ENCODE peak calls at places on chromosomes 2 and 18, in four cellular contexts. Y is neural crest cell, A is neuronal stem cell, E is right lobe of liver. R is an unnamed sample.

GRCh38 chr2:198337368-198337767 is 533.0 kb downstream of the PLCL1 start:
- DNase-seq in Y (no peak), A (no peak), E (no peak), R (no peak)

GRCh38 chr2:42846026-42846425 is 53.6 kb upstream of the HAAO start:
- DNase-seq in Y (no peak), A (no peak), E (no peak), R (no peak)

GRCh38 chr2:186328848-186329247 is 157.2 kb upstream of the ZC3H15 start:
- DNase-seq in Y (no peak), A (no peak), E (no peak), R (no peak)

GRCh38 chr18:26121476-26121875 is 12.2 kb upstream of the PSMA8 start:
- DNase-seq in Y (no peak), A (no peak), E (no peak), R (no peak)

GRCh38 chr2:196959750-196960392 is 33.4 kb upstream of the PGAP1 start:
- DNase-seq in Y (no peak), A (no peak), E (no peak), R (no peak)

GRCh38 chr18:48973731-48974130 is 23.0 kb upstream of the SMAD7 start:
- DNase-seq in Y (no peak), A (no peak), E (no peak), R (no peak)

GRCh38 chr2:69086466-69086865 is 73.5 kb downstream of the ANTXR1 start:
- DNase-seq in Y (no peak), A (no peak), E (no peak), R (no peak)

GRCh38 chr2:202764991-202765390 is 106.6 kb downstream of the ICA1L start:
- DNase-seq in Y (no peak), A (no peak), E (no peak), R (no peak)

GRCh38 chr18:65287642-65288041 is 463.2 kb upstream of the CDH7 start:
- DNase-seq in Y (no peak), A (no peak), E (no peak), R (no peak)

GRCh38 chr18:56431551-56431950 is 206.8 kb downstream of the TXNL1 start:
- DNase-seq in Y (no peak), A (no peak), E (no peak), R (no peak)

GRCh38 chr18:79644006-79644665 is 35.5 kb upstream of the CTDP1 start:
- DNase-seq in Y (peak; percentile 76), A (peak; percentile 71), E (peak; percentile 64), R (no peak)

GRCh38 chr18:3248670-3249359 is 1.2 kb downstream of the MYL12A start:
- DNase-seq in Y (no peak), A (no peak), E (no peak), R (no peak)

GRCh38 chr2:141611143-141611571 is 519.7 kb downstream of the LRP1B start:
- DNase-seq in Y (no peak), A (no peak), E (no peak), R (no peak)

GRCh38 chr2:96832751-96833507 is 10.9 kb downstream of the ANKRD23 start:
- DNase-seq in Y (peak; percentile 67), A (peak; percentile 86), E (peak; percentile 90), R (no peak)

GRCh38 chr2:74206180-74206688 is 7.8 kb downstream of the MTHFD2 start:
- DNase-seq in Y (no peak), A (no peak), E (no peak), R (peak; percentile 62)

GRCh38 chr2:5925620-5926019 is 233.4 kb downstream of the SOX11 start:
- DNase-seq in Y (no peak), A (no peak), E (no peak), R (no peak)

GRCh38 chr18:61348230-61348629 is 15.0 kb downstream of the CDH20 start:
- DNase-seq in Y (no peak), A (no peak), E (no peak), R (no peak)

GRCh38 chr2:100940766-100941645 is 61.1 kb upstream of the RPL31 start:
- DNase-seq in Y (no peak), A (no peak), E (peak; percentile 34), R (no peak)

GRCh38 chr2:108552566-108552965 is 18.3 kb downstream of the LIMS1 start:
- DNase-seq in Y (no peak), A (no peak), E (no peak), R (no peak)

GRCh38 chr2:100726866-100727265 is 93.1 kb upstream of the NPAS2 start:
- DNase-seq in Y (no peak), A (no peak), E (no peak), R (no peak)